ENCODE peak calls at places on chromosomes 1 and 21, in six cellular contexts. One of them, this sample, is unnamed.

GRCh38 chr1:171486048-171486519 is 754 bp downstream of the PRRC2C start:
- DNase-seq in esophagus muscularis mucosa: no peak
- DNase-seq in sigmoid colon: peak; percentile 64
- DNase-seq in stomach: peak; percentile 27
- DNase-seq in A549: peak; percentile 7
- DNase-seq in upper lobe of left lung: no peak
- DNase-seq in this sample: peak; percentile 40

GRCh38 chr1:212232020-212232570 is 53.1 kb upstream of the PPP2R5A start:
- DNase-seq in upper lobe of left lung: no peak
- DNase-seq in esophagus muscularis mucosa: no peak
- DNase-seq in stomach: no peak
- DNase-seq in A549: no peak
- DNase-seq in sigmoid colon: no peak
- DNase-seq in this sample: no peak

GRCh38 chr1:145983959-145984830 is 12.2 kb downstream of the TXNIP start:
- DNase-seq in upper lobe of left lung: no peak
- DNase-seq in sigmoid colon: peak; percentile 55
- DNase-seq in stomach: peak; percentile 14
- DNase-seq in A549: no peak
- DNase-seq in esophagus muscularis mucosa: no peak
- DNase-seq in this sample: no peak

GRCh38 chr1:85437139-85437538 is 27.8 kb downstream of the DDAH1 start:
- DNase-seq in upper lobe of left lung: no peak
- DNase-seq in stomach: no peak
- DNase-seq in sigmoid colon: no peak
- DNase-seq in A549: no peak
- DNase-seq in esophagus muscularis mucosa: no peak
- DNase-seq in this sample: no peak

GRCh38 chr1:17615157-17615556 is 75.7 kb downstream of the ARHGEF10L start:
- DNase-seq in stomach: no peak
- DNase-seq in esophagus muscularis mucosa: no peak
- DNase-seq in sigmoid colon: no peak
- DNase-seq in upper lobe of left lung: no peak
- DNase-seq in A549: no peak
- DNase-seq in this sample: no peak

GRCh38 chr21:44989538-44989888 is 49.7 kb downstream of the SLX9 start:
- DNase-seq in stomach: no peak
- DNase-seq in sigmoid colon: peak; percentile 85
- DNase-seq in esophagus muscularis mucosa: no peak
- DNase-seq in upper lobe of left lung: peak; percentile 57
- DNase-seq in A549: no peak
- DNase-seq in this sample: no peak

GRCh38 chr1:10935241-10935640 is 77.2 kb upstream of the TARDBP start:
- DNase-seq in A549: no peak
- DNase-seq in esophagus muscularis mucosa: no peak
- DNase-seq in stomach: no peak
- DNase-seq in upper lobe of left lung: no peak
- DNase-seq in sigmoid colon: no peak
- DNase-seq in this sample: no peak

GRCh38 chr1:9787702-9788101 is 36.1 kb downstream of the CLSTN1 start:
- DNase-seq in sigmoid colon: peak; percentile 34
- DNase-seq in upper lobe of left lung: no peak
- DNase-seq in A549: no peak
- DNase-seq in stomach: no peak
- DNase-seq in esophagus muscularis mucosa: no peak
- DNase-seq in this sample: no peak

GRCh38 chr1:213370523-213370922 is 319.5 kb downstream of the RPS6KC1 start:
- DNase-seq in esophagus muscularis mucosa: no peak
- DNase-seq in upper lobe of left lung: no peak
- DNase-seq in A549: no peak
- DNase-seq in stomach: no peak
- DNase-seq in sigmoid colon: no peak
- DNase-seq in this sample: no peak

GRCh38 chr1:68585371-68585770 is 88.5 kb upstream of the DEPDC1 start:
- DNase-seq in esophagus muscularis mucosa: no peak
- DNase-seq in stomach: no peak
- DNase-seq in A549: no peak
- DNase-seq in upper lobe of left lung: no peak
- DNase-seq in sigmoid colon: no peak
- DNase-seq in this sample: no peak

GRCh38 chr1:101257500-101258325 is 20.9 kb downstream of the S1PR1 start:
- DNase-seq in esophagus muscularis mucosa: peak; percentile 83
- DNase-seq in stomach: peak; percentile 61
- DNase-seq in upper lobe of left lung: no peak
- DNase-seq in A549: no peak
- DNase-seq in sigmoid colon: no peak
- DNase-seq in this sample: no peak

GRCh38 chr1:64956733-64957441 is 9.5 kb downstream of the JAK1 start:
- DNase-seq in A549: no peak
- DNase-seq in upper lobe of left lung: no peak
- DNase-seq in esophagus muscularis mucosa: no peak
- DNase-seq in stomach: no peak
- DNase-seq in sigmoid colon: no peak
- DNase-seq in this sample: no peak

GRCh38 chr1:214670098-214670497 is 67.1 kb downstream of the CENPF start:
- DNase-seq in A549: no peak
- DNase-seq in sigmoid colon: peak; percentile 71
- DNase-seq in esophagus muscularis mucosa: no peak
- DNase-seq in upper lobe of left lung: no peak
- DNase-seq in stomach: peak; percentile 33
- DNase-seq in this sample: peak; percentile 76

GRCh38 chr1:208033236-208033635 is 122.3 kb upstream of the CD34 start:
- DNase-seq in A549: no peak
- DNase-seq in upper lobe of left lung: peak; percentile 62
- DNase-seq in sigmoid colon: peak; percentile 61
- DNase-seq in stomach: no peak
- DNase-seq in esophagus muscularis mucosa: no peak
- DNase-seq in this sample: no peak

GRCh38 chr1:177800386-177801058 is 169.3 kb downstream of the SEC16B start:
- DNase-seq in sigmoid colon: no peak
- DNase-seq in esophagus muscularis mucosa: no peak
- DNase-seq in stomach: no peak
- DNase-seq in upper lobe of left lung: no peak
- DNase-seq in A549: no peak
- DNase-seq in this sample: no peak

GRCh38 chr1:56095924-56096655 is 483.3 kb downstream of the PLPP3 start:
- DNase-seq in upper lobe of left lung: no peak
- DNase-seq in A549: no peak
- DNase-seq in stomach: no peak
- DNase-seq in esophagus muscularis mucosa: no peak
- DNase-seq in sigmoid colon: peak; percentile 78
- DNase-seq in this sample: no peak

GRCh38 chr1:201535046-201535777 is 3.7 kb upstream of the NAV1 start:
- DNase-seq in esophagus muscularis mucosa: no peak
- DNase-seq in stomach: no peak
- DNase-seq in A549: no peak
- DNase-seq in sigmoid colon: no peak
- DNase-seq in upper lobe of left lung: no peak
- DNase-seq in this sample: no peak

GRCh38 chr1:119327066-119327435 is 41.5 kb upstream of the HAO2 start:
- DNase-seq in upper lobe of left lung: peak; percentile 51
- DNase-seq in stomach: no peak
- DNase-seq in sigmoid colon: peak; percentile 72
- DNase-seq in esophagus muscularis mucosa: no peak
- DNase-seq in A549: no peak
- DNase-seq in this sample: no peak

GRCh38 chr1:56472860-56473259 is 106.5 kb downstream of the PLPP3 start:
- DNase-seq in A549: no peak
- DNase-seq in esophagus muscularis mucosa: no peak
- DNase-seq in sigmoid colon: no peak
- DNase-seq in upper lobe of left lung: no peak
- DNase-seq in stomach: no peak
- DNase-seq in this sample: no peak

GRCh38 chr1:246492611-246493245 is 14.4 kb downstream of the SMYD3 start:
- DNase-seq in stomach: peak; percentile 70
- DNase-seq in esophagus muscularis mucosa: peak; percentile 90
- DNase-seq in sigmoid colon: no peak
- DNase-seq in upper lobe of left lung: no peak
- DNase-seq in A549: peak; percentile 65
- DNase-seq in this sample: peak; percentile 54

GRCh38 chr1:170536924-170537551 is 5.1 kb downstream of the GORAB start:
- DNase-seq in upper lobe of left lung: no peak
- DNase-seq in A549: no peak
- DNase-seq in sigmoid colon: no peak
- DNase-seq in esophagus muscularis mucosa: no peak
- DNase-seq in stomach: no peak
- DNase-seq in this sample: no peak

DNA sequence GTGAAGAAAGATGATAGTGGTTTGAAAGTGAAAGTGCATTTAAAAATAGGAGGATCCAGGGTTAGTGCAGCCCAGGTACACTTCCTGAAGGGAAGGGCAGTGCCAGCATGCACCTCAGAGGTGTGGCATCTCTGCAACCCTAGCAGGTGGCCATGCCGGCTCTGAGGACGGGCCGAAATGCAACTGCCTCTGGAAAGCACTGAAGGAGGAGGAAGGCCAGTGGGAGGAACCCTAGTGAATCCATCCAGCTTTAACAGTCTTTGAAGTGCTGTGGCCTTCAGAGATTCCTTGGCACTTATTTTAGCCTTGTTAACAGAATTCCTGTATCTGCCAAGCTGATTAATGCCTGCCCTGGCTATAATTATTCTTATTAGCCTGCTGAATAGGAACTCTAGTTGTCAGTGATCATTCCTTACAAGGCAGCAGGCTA is 5.5 kb downstream of the PTGFRN start:
- DNase-seq in stomach: peak; percentile 69
- DNase-seq in upper lobe of left lung: peak; percentile 24
- DNase-seq in A549: no peak
- DNase-seq in esophagus muscularis mucosa: no peak
- DNase-seq in sigmoid colon: peak; percentile 72
- DNase-seq in this sample: no peak
- TF ChIP-seq EP300 in stomach: no peak
- TF ChIP-seq EP300 in upper lobe of left lung: no peak
- TF ChIP-seq EP300 in A549: no peak
- TF ChIP-seq EP300 in esophagus muscularis mucosa: no peak
- TF ChIP-seq EP300 in sigmoid colon: no peak
- TF ChIP-seq EP300 in this sample: no peak

GRCh38 chr1:77978969-77979838 is at the start of gene FUBP1:
- DNase-seq in A549: peak; percentile 70
- DNase-seq in esophagus muscularis mucosa: peak; percentile 99
- DNase-seq in upper lobe of left lung: peak; percentile 94
- DNase-seq in stomach: peak; percentile 96
- DNase-seq in sigmoid colon: peak; percentile 98
- DNase-seq in this sample: peak; percentile 92
- TF ChIP-seq POLR2A in A549: peak; percentile 59
- TF ChIP-seq POLR2A in esophagus muscularis mucosa: peak; percentile 31
- TF ChIP-seq POLR2A in upper lobe of left lung: no peak
- TF ChIP-seq POLR2A in stomach: peak; percentile 38
- TF ChIP-seq POLR2A in sigmoid colon: peak; percentile 63
- TF ChIP-seq POLR2A in this sample: peak; percentile 55

DNA sequence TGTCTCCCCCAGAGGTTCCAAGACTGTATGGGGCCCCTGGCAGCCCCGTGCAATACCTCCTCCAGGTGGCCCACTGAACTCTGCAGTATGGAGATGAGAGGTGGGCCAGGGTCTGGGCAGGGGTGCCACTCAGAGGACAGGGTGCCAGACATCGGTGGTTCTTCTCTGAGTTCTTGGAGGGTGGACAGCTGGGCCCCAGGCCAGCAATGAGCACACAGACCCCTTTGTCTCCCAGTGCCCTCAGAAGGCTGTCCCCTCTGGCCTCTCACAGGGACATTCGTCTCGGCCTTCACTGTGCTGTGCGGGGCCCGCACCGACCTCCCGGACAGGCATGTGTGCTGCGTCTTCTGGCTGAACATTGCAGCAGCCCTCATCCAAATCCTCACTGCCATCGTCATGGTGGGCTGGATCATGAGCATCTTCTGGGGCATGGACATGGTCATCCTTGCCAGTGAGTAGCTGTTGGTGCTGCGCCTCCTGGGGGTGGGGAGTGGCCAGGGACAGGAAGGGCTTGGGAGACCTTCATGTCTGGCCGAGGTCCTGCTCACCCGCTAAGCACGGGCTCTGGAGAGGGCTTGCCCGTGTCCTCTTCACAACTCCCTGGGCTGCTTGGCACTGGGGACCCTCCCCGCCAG is 48.1 kb downstream of the STUM start:
- DNase-seq in stomach: no peak
- DNase-seq in upper lobe of left lung: no peak
- DNase-seq in esophagus muscularis mucosa: no peak
- DNase-seq in sigmoid colon: peak; percentile 62
- DNase-seq in A549: no peak
- DNase-seq in this sample: no peak
- TF ChIP-seq EP300 in stomach: no peak
- TF ChIP-seq EP300 in upper lobe of left lung: no peak
- TF ChIP-seq EP300 in esophagus muscularis mucosa: no peak
- TF ChIP-seq EP300 in sigmoid colon: no peak
- TF ChIP-seq EP300 in A549: no peak
- TF ChIP-seq EP300 in this sample: no peak

GRCh38 chr1:205532026-205532891 is 27.8 kb downstream of the CDK18 start:
- DNase-seq in sigmoid colon: peak; percentile 29
- DNase-seq in esophagus muscularis mucosa: no peak
- DNase-seq in A549: no peak
- DNase-seq in upper lobe of left lung: peak; percentile 65
- DNase-seq in stomach: no peak
- DNase-seq in this sample: no peak

GRCh38 chr1:205530116-205530515 is 25.6 kb downstream of the CDK18 start:
- DNase-seq in esophagus muscularis mucosa: no peak
- DNase-seq in sigmoid colon: peak; percentile 55
- DNase-seq in upper lobe of left lung: peak; percentile 34
- DNase-seq in A549: no peak
- DNase-seq in stomach: no peak
- DNase-seq in this sample: no peak

GRCh38 chr1:205532996-205533728 is 28.7 kb downstream of the CDK18 start:
- DNase-seq in stomach: no peak
- DNase-seq in upper lobe of left lung: peak; percentile 46
- DNase-seq in A549: no peak
- DNase-seq in esophagus muscularis mucosa: no peak
- DNase-seq in sigmoid colon: peak; percentile 58
- DNase-seq in this sample: no peak

GRCh38 chr1:205528887-205529825 is 24.7 kb downstream of the CDK18 start:
- DNase-seq in upper lobe of left lung: peak; percentile 93
- DNase-seq in sigmoid colon: peak; percentile 89
- DNase-seq in esophagus muscularis mucosa: no peak
- DNase-seq in A549: peak; percentile 88
- DNase-seq in stomach: peak; percentile 89
- DNase-seq in this sample: peak; percentile 67

DNA sequence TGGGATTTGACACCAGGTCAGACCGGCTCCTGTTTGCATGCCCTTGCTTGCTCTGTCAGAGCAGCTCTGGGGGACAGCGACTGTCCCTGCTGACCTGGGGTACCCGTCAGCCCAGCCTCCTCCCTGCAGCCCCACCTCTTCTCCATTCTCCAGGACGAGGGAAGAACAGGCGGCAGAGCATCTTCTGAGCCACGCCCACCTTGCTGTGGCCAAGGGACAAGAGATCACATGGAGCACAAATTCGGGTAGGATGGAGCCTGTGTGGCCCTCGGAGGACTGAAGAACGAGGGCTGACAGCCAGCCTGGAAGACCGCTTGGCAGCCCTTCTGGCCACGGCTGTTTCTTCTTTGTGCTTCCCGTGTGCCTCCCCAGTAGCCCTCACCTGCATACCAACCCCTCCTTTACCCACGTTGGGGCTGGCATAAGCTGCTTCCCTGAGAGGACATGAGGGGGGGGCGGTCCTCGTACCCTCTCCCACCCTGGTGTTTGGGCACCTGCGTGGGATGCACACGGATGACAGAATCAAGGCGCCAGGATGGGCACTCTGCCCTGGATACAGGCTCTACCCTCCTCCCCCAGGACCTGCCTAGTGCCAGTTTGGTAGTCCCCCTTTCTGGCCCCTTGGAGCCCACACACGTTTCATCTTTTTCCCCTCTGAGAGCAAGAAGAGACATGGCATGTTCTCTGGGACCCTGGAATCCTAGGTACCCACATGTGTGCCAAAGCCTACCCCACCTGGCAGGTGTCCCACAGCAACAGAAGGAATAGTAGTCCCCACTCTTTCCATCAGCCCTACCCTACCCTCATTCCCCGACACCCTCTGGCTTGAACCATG is 26.9 kb downstream of the CDK18 start:
- DNase-seq in sigmoid colon: peak; percentile 57
- DNase-seq in stomach: no peak
- DNase-seq in upper lobe of left lung: no peak
- DNase-seq in A549: no peak
- DNase-seq in esophagus muscularis mucosa: no peak
- DNase-seq in this sample: no peak
- TF ChIP-seq POLR2A in sigmoid colon: no peak
- TF ChIP-seq POLR2A in stomach: no peak
- TF ChIP-seq POLR2A in upper lobe of left lung: no peak
- TF ChIP-seq POLR2A in A549: no peak
- TF ChIP-seq POLR2A in esophagus muscularis mucosa: no peak
- TF ChIP-seq POLR2A in this sample: no peak

This sample was measured in tibial nerve.